ENCODE peak calls at places on chromosomes 1 and 21, in seven cellular contexts. X is mesenchymal stem cell, D is neuronal stem cell, V is H1, B is IMR-90, A is trophoblast cell, W is H9. Y is an unnamed sample.

GRCh38 chr21:19236209-19236608 is 832.6 kb upstream of the TMPRSS15 start:
- DNase-seq in W (no peak), D (no peak), X (no peak), A (no peak), B (no peak), V (no peak), Y (no peak)

GRCh38 chr1:9844106-9844505 is 20.3 kb upstream of the CLSTN1 start:
- DNase-seq in V (no peak), X (no peak), B (no peak), D (no peak), A (no peak), W (no peak), Y (no peak)

GRCh38 chr1:200041337-200042118 is 14.0 kb downstream of the NR5A2 start:
- DNase-seq in B (no peak), D (peak), V (no peak), X (no peak), W (peak), A (no peak), Y (peak)

GRCh38 chr1:100415217-100415778 is 63.0 kb downstream of the CDC14A start:
- DNase-seq in W (no peak), V (no peak), X (no peak), A (peak), D (no peak), B (no peak), Y (no peak)

GRCh38 chr1:54599211-54599823 is 24.0 kb downstream of the FAM151A start:
- DNase-seq in X (no peak), W (no peak), A (no peak), B (no peak), V (no peak), D (no peak), Y (no peak)

GRCh38 chr1:1629430-1630190 is 2.4 kb upstream of the MMP23B start:
- DNase-seq in X (no peak), A (no peak), V (no peak), D (no peak), B (no peak), W (no peak), Y (peak)

GRCh38 chr1:17128361-17128760 is 9.1 kb upstream of the PADI2 start:
- DNase-seq in D (no peak), V (no peak), B (peak), A (peak), X (peak), W (no peak), Y (peak)

GRCh38 chr1:225617956-225618355 is 35.0 kb downstream of the ENAH start:
- DNase-seq in V (no peak), A (no peak), X (no peak), D (no peak), B (no peak), W (no peak), Y (no peak)

GRCh38 chr1:210748796-210749195 is 385.2 kb downstream of the KCNH1 start:
- DNase-seq in X (no peak), W (no peak), A (no peak), B (no peak), D (no peak), V (no peak), Y (no peak)

DNA sequence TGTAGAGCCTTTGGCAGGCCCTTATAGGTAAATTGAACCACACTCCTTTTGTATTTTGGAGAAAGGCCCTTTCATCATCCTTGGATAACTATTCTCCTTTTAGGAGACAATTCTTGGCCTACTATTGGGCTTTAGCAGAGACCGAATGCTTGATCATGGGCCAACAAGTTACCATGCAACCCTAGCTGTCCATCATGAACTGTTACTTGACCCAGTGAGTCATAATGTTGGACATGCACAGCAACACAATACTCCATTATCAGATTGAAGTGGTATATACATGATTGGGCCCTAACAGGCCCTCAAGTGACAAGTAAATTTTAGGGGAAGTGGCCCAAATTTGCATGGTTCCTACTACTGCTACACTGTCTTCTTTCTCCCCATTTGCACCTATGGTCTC is 84.4 kb downstream of the CATSPERE start:
- DNase-seq in W (no peak), V (no peak), A (no peak), X (no peak), D (no peak), B (no peak), Y (no peak)
- H2BK120ac ChIP-seq in W (no peak), V (no peak), A (no peak), X (no peak), D (no peak), B (no peak), Y (no peak)

DNA sequence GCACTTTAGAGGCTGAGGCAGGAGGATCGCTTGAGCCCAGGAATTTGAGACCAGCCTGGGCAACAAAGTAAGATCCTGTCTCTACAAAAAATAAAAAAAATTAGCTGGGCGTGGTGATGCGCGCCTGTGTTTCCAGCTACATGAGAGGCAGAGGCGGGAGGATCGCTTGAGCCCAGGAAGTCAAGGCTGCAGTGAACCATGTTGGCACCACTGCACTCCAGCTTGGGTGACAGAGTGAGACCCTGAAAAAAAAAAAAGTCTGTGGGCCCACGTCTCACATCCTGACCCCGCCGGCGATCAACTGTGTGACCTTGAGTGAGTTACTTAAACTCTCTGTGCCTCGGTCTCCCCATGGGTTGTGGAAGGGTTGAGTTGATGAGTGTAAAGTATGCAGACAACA is 12.7 kb upstream of the ZBTB21 start:
- DNase-seq in V (no peak), A (no peak), X (no peak), D (no peak), W (no peak), B (no peak), Y (no peak)
- H2BK120ac ChIP-seq in V (no peak), A (no peak), X (no peak), D (no peak), W (no peak), B (no peak), Y (no peak)

GRCh38 chr1:180269848-180270766 is 40.0 kb downstream of the LHX4 start:
- DNase-seq in D (no peak), A (peak), X (no peak), V (no peak), W (peak), B (no peak), Y (peak)
- H2BK120ac ChIP-seq in D (no peak), A (no peak), X (no peak), V (no peak), W (no peak), B (no peak), Y (no peak)

DNA sequence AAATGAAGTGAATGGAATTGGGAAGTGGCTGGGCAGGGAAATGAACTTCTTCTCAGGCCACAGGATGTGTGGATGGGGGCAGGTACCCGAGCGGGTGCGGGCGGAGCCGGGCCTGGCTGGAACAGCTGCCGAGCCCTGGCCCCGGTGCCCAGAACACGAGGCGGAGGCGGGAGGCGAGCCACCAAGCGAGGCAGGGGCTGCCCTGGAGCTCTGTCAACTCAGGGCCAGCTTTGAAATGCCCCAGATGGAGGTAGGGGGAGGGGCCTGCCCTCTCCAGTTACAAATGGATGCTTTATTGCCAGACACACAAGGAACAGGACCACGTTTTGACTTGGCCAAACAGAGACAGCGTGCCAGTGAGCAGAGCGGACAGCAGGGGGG is 240.3 kb downstream of the SDCCAG8 start:
- DNase-seq in B (no peak), X (no peak), V (no peak), A (no peak), W (no peak), D (no peak), Y (no peak)
- H2BK120ac ChIP-seq in B (peak), X (no peak), V (no peak), A (no peak), W (no peak), D (peak), Y (no peak)

DNA sequence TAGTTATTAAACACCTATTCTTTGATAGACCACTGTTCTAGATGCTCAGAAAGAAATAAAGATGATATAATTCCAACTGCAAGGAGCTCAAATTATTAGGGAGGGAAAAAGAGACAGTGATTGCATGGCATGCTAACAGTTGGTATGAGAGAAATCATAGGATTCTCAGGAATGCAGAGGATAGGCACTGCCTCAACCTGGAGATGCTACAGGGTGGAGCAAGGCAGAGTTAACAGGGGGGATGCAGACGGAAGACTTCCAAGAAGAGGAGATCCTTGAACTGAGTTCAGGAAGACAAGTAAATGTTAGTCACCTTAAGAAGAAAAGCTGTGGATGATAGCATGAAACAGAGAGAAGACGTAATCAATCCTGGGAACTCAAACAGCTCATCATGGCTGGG is 123.7 kb downstream of the DAB1 start:
- DNase-seq in X (no peak), A (no peak), D (no peak), B (no peak), W (no peak), V (no peak), Y (peak)
- H2BK120ac ChIP-seq in X (no peak), A (no peak), D (no peak), B (no peak), W (no peak), V (no peak), Y (no peak)

GRCh38 chr1:193285626-193286025 is 99.2 kb upstream of the B3GALT2 start:
- DNase-seq in V (no peak), B (peak), A (no peak), X (no peak), W (no peak), D (no peak), Y (no peak)
- H2BK120ac ChIP-seq in V (no peak), B (no peak), A (no peak), X (no peak), W (no peak), D (no peak), Y (no peak)

GRCh38 chr1:212540031-212540430 is 68.5 kb upstream of the ATF3 start:
- DNase-seq in V (no peak), W (no peak), A (no peak), B (no peak), X (no peak), D (no peak), Y (no peak)

GRCh38 chr1:212537610-212538009 is 71.0 kb upstream of the ATF3 start:
- DNase-seq in X (no peak), A (no peak), W (no peak), D (no peak), V (no peak), B (no peak), Y (no peak)

GRCh38 chr1:212545941-212546638 is 62.5 kb upstream of the ATF3 start:
- DNase-seq in B (peak), W (no peak), X (peak), A (peak), V (no peak), D (no peak), Y (no peak)

DNA sequence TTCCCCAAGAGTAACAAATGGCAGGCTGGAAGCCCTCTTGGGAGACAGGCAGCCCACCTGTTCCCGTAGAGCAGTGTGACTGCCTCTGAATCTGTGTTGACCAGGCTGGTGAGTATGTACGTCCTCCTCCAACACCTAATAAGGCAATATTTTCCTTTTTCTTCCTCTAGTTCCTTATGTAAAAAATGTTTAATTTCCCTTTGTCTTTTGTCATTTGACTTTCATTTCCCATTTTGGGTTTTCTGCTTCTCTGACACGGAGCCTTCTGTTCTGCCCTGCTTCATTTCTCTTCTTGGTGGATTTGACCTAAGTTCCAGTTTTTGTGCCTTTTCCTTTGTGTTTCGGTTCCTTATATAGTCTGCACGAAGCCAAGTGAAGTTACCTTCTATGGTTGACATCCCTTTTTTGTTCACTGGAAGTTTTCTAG is 65.8 kb upstream of the ATF3 start:
- DNase-seq in D (no peak), A (no peak), W (no peak), V (no peak), B (no peak), X (no peak), Y (no peak)
- H2BK120ac ChIP-seq in D (no peak), A (no peak), W (no peak), V (no peak), B (no peak), X (no peak), Y (no peak)

GRCh38 chr1:220221269-220221668 is 51.0 kb downstream of the RAB3GAP2 start:
- DNase-seq in W (no peak), X (no peak), A (no peak), B (no peak), V (no peak), D (no peak), Y (no peak)

GRCh38 chr1:220219136-220219442 is 53.2 kb downstream of the RAB3GAP2 start:
- DNase-seq in X (peak), V (no peak), A (no peak), D (no peak), W (no peak), B (peak), Y (no peak)

GRCh38 chr1:220217383-220217988 is 54.8 kb downstream of the RAB3GAP2 start:
- DNase-seq in A (peak), X (peak), W (no peak), B (no peak), V (no peak), D (no peak), Y (peak)

GRCh38 chr1:220221670-220222069 is 50.6 kb downstream of the RAB3GAP2 start:
- DNase-seq in X (no peak), V (no peak), B (no peak), W (no peak), D (no peak), A (no peak), Y (no peak)

GRCh38 chr1:220219865-220220698 is 52.2 kb downstream of the RAB3GAP2 start:
- DNase-seq in B (no peak), A (no peak), D (no peak), X (no peak), V (no peak), W (no peak), Y (no peak)
- H2BK120ac ChIP-seq in B (no peak), A (no peak), D (no peak), X (no peak), V (no peak), W (no peak), Y (no peak)

GRCh38 chr1:50684185-50684584 is 260.9 kb upstream of the DMRTA2 start:
- DNase-seq in X (no peak), A (no peak), D (no peak), W (no peak), B (no peak), V (no peak), Y (no peak)

DNA sequence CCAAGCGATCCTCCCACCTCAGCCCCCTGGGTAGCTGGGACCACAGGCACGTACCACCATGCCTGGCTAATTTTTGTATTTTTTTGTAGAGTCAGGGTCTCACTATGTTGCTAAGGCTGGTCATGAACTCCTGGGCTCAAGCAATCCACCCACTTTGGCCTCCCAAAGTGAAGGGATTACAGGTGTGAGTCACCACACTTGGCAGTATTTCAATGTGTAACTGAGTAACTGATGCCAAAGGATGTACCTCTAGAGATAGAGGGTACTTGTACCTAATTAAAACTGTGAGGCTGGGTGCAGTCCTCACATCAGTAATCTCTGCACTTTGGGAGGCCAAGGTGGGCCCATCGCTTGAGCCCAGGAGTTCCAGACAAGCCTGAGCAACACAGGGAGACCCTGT is 258.7 kb upstream of the DMRTA2 start:
- DNase-seq in A (no peak), W (no peak), V (no peak), X (no peak), B (peak), D (no peak), Y (no peak)
- H2BK120ac ChIP-seq in A (no peak), W (no peak), V (no peak), X (no peak), B (no peak), D (no peak), Y (no peak)

DNA sequence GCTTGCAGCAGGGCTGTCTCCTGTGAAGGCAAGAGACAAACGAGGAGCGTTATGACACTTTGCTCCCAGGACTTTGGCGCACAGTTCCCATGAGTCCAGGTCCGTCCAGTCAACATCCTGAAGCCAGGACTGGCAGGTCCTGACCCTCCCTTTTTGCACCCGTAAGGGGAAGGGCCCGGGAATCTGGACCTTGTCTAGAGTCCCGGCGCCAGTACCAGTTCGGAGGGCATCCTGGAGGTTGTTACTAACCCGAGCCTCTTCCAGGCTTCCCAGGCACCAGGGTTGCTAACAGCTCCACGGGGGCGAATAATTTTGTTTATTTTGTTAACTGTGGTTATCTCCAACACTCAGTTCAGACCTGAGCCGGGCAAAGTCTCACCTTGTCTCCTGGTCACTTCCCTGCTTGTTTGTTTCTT is 681 bp upstream of the RWDD3 start:
- DNase-seq in X (peak), W (no peak), V (no peak), A (peak), B (peak), D (peak), Y (peak)
- H2BK120ac ChIP-seq in X (peak), W (no peak), V (no peak), A (peak), B (peak), D (no peak), Y (no peak)

Y was measured in mesendoderm.